ENCODE peak calls at places on chromosomes 5 and 9, in nine cellular contexts. D is mammary epithelial cell, H is PC-3, S is GM23338, Z is endothelial cell of umbilical vein, J is GM23248, W is keratinocyte, T is neural progenitor cell, V is astrocyte. C is an unnamed sample.

GRCh38 chr5:156273325-156273724 is 53.6 kb upstream of the SGCD start:
- DNase-seq in V (no peak), S (no peak), H (no peak), D (no peak), J (no peak), W (no peak), T (no peak), Z (no peak), C (no peak)

GRCh38 chr9:16312962-16313546 is 557.4 kb downstream of the BNC2 start:
- DNase-seq in J (no peak), D (no peak), Z (no peak), V (no peak), H (no peak), S (no peak), W (no peak), T (no peak), C (no peak)

GRCh38 chr5:462051-462481 is 19.1 kb downstream of the EXOC3 start:
- DNase-seq in T (no peak), Z (no peak), V (no peak), D (no peak), S (no peak), W (no peak), H (no peak), J (no peak), C (no peak)

GRCh38 chr5:65041296-65042158 is 272.8 kb downstream of the CWC27 start:
- DNase-seq in T (no peak), H (peak; percentile 46), Z (peak; percentile 40), S (no peak), D (no peak), V (peak; percentile 72), W (no peak), J (peak; percentile 79), C (no peak)

GRCh38 chr5:41445937-41446563 is 64.4 kb downstream of the PLCXD3 start:
- DNase-seq in S (no peak), W (no peak), T (no peak), H (no peak), J (peak; percentile 74), Z (no peak), D (no peak), V (peak; percentile 21), C (no peak)

GRCh38 chr9:79565245-79565644 is 6.5 kb upstream of the TLE4 start:
- DNase-seq in T (no peak), W (no peak), V (no peak), S (no peak), H (peak; percentile 65), Z (no peak), J (peak; percentile 16), D (peak; percentile 75), C (peak; percentile 84)

GRCh38 chr5:141547488-141547887 is 58.6 kb downstream of the PCDHGC5 start:
- DNase-seq in S (peak; percentile 30), Z (no peak), T (peak; percentile 33), W (no peak), J (peak; percentile 41), V (peak; percentile 35), H (no peak), D (no peak), C (no peak)

GRCh38 chr9:133873006-133873780 is 118.9 kb downstream of the VAV2 start:
- DNase-seq in D (peak; percentile 29), T (no peak), J (no peak), V (no peak), Z (no peak), W (no peak), H (no peak), S (no peak), C (no peak)

GRCh38 chr5:55223219-55223987 is 3.7 kb downstream of the MCIDAS start:
- DNase-seq in Z (no peak), D (no peak), T (peak; percentile 82), H (no peak), V (no peak), S (peak; percentile 68), J (no peak), W (no peak), C (no peak)

GRCh38 chr5:55223988-55224240 is 3.2 kb downstream of the MCIDAS start:
- DNase-seq in J (no peak), W (no peak), S (peak; percentile 10), V (no peak), D (no peak), T (no peak), H (no peak), Z (no peak), C (no peak)

GRCh38 chr5:55222061-55222818 is 4.9 kb downstream of the MCIDAS start:
- DNase-seq in J (no peak), H (no peak), D (no peak), T (peak; percentile 23), W (no peak), V (no peak), S (peak; percentile 39), Z (no peak), C (no peak)

GRCh38 chr5:55220433-55221185 is 6.5 kb downstream of the MCIDAS start:
- DNase-seq in H (no peak), W (no peak), S (peak; percentile 83), Z (no peak), V (no peak), T (peak; percentile 67), D (no peak), J (peak; percentile 58), C (no peak)

GRCh38 chr5:55222819-55223124 is 4.3 kb downstream of the MCIDAS start:
- DNase-seq in D (no peak), H (no peak), V (no peak), J (no peak), T (no peak), Z (no peak), S (no peak), W (no peak), C (no peak)
- H2AFZ ChIP-seq in D (no peak overlapping the region), H (no peak overlapping the region), V (no peak overlapping the region), J (no peak overlapping the region), T (peak overlapping the region; percentile 19), Z (no peak overlapping the region), S (no peak overlapping the region), W (no peak overlapping the region), C (no peak overlapping the region)

GRCh38 chr5:154791535-154791934 is 36.4 kb downstream of the LARP1 start:
- DNase-seq in V (no peak), D (no peak), T (no peak), S (no peak), Z (no peak), H (no peak), J (no peak), W (no peak), C (no peak)

GRCh38 chr5:154793599-154794524 is 38.7 kb downstream of the LARP1 start:
- DNase-seq in J (no peak), S (no peak), H (no peak), Z (peak; percentile 45), V (peak; percentile 27), W (no peak), D (no peak), T (no peak), C (no peak)

GRCh38 chr5:154797762-154798161 is 42.6 kb downstream of the LARP1 start:
- DNase-seq in S (no peak), J (no peak), H (no peak), D (no peak), T (no peak), V (peak; percentile 52), Z (no peak), W (no peak), C (no peak)

GRCh38 chr5:154795235-154795596 is 40.0 kb downstream of the LARP1 start:
- DNase-seq in W (no peak), D (no peak), H (no peak), Z (no peak), V (no peak), T (no peak), J (peak; percentile 56), S (no peak), C (no peak)

DNA sequence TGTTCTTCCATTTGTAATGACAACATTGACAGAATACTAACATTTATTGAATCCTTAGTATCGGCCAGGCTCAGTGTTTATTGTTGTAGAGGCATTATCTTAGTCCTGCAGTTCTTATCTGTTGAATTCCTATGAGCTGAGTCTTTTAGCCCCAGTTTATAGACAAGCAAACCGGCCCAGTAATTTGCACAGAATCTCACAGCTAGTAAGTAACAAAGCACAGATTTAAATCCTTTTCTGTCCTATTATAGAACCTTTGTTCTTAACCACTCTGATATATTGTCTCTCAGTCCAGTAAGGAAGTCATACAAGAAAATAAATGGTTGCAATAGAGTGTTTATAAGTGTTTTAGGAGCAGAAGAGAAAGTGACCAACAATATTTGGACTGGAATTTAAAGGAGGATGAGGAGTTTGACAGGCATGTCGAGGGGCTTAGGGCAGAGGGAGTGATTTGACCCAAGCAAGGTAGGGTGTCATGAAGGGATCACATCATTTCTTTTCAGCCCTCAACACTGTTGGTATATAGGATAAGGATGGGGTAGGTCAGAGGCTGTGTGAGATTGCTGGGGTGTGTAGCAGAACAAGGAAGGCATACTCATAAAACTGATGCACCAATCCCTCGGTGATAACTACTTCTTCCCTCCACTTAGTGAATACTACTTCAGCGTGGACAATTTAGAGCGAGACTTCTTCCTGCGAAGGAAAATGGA is 39.5 kb downstream of the LARP1 start:
- DNase-seq in V (peak; percentile 71), W (no peak), D (no peak), T (no peak), Z (no peak), H (no peak), J (peak; percentile 23), S (no peak), C (no peak)
- H4K20me1 ChIP-seq in V (peaks cover 82% of the 10 kb centered on the region), W (peaks cover 9% of the 10 kb centered on the region), D (no peaks in the 10 kb centered on the region), T (peaks cover 33% of the 10 kb centered on the region), Z (no peaks in the 10 kb centered on the region), H (no peaks in the 10 kb centered on the region), J (peaks cover 7% of the 10 kb centered on the region), S (peaks cover 60% of the 10 kb centered on the region), C (peaks cover 3% of the 10 kb centered on the region)

GRCh38 chr5:158246661-158247060 is 387.7 kb upstream of the CLINT1 start:
- DNase-seq in S (no peak), Z (no peak), V (no peak), H (no peak), J (no peak), D (no peak), W (no peak), T (no peak), C (no peak)

GRCh38 chr5:158244882-158245281 is 385.9 kb upstream of the CLINT1 start:
- DNase-seq in S (no peak), W (no peak), V (no peak), J (no peak), D (no peak), H (no peak), T (no peak), Z (no peak), C (no peak)

DNA sequence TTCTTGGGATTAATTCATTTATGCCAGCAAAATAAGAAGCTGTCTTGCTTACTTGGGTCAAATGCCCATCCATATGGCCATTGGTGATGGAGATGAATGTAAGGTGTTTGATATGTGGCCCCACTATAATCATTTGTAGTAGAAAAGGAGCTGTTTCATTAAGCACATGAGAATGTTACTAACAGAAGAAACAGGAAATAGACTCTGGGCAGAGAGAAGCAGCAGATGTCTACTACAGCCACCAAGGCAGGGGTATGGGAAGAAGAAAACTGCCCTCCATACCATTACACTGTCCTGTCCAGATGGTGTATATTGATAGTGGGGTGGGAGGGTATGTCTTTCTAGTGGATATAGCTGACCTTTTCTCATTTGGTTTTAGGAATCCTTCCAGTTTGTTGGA is 386.6 kb upstream of the CLINT1 start:
- DNase-seq in T (no peak), V (no peak), H (no peak), J (no peak), W (no peak), D (no peak), Z (no peak), S (no peak), C (no peak)
- H2AFZ ChIP-seq in T (no peak overlapping the region), V (no peak overlapping the region), H (no peak overlapping the region), J (no peak overlapping the region), W (no peak overlapping the region), D (no peak overlapping the region), Z (no peak overlapping the region), S (no peak overlapping the region), C (no peak overlapping the region)

DNA sequence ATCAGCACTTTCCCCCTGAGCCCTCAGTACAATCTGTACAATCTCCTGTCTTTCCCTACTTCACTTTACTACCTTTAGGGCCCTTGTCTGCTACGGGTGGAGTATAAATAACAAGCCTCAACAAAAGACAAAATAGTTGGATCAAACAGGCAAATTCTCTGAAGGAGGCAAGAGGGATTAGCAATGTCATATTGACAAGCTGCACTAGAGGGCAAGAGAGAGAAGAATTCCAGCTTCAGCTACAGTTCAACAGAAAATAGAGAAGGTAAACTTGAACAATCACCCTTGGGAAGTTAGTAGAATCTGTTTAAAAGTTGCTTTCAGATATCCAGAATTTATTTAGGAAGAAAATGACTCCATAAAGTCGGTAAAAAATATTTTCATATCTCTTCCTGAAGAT is 68.4 kb upstream of the IZUMO3 start:
- DNase-seq in V (no peak), W (no peak), T (peak; percentile 57), S (peak; percentile 72), Z (no peak), J (no peak), D (peak; percentile 21), H (peak; percentile 6), C (peak; percentile 21)
- H4K20me1 ChIP-seq in V (no peaks in the 10 kb centered on the region), W (no peaks in the 10 kb centered on the region), T (no peaks in the 10 kb centered on the region), S (no peaks in the 10 kb centered on the region), Z (no peaks in the 10 kb centered on the region), J (no peaks in the 10 kb centered on the region), D (no peaks in the 10 kb centered on the region), H (no peaks in the 10 kb centered on the region), C (no peaks in the 10 kb centered on the region)

C was measured in MM.1S.